ENCODE peak calls at places on chromosomes 3 and 15, in ten cellular contexts. G is left lung, Q is brain microvascular endothelial cell, H is tibial nerve, Y is upper lobe of right lung, V is H9, X is DND-41, D is ovary, A is fibroblast of lung, E is transverse colon. F is an unnamed sample.
A peak's percentile ranks its signal among the peaks of the same experiment; 100 is the strongest.

GRCh38 chr3:78857494-78858111 is 910.2 kb downstream of the ROBO1 start:
- DNase-seq in G (no peak), Q (no peak), H (no peak), Y (no peak), V (no peak), X (no peak), D (no peak), A (no peak), E (no peak), F (no peak)

GRCh38 chr15:90822204-90822955 is 46.0 kb upstream of the FURIN start:
- DNase-seq in G (no peak), Q (no peak), H (no peak), Y (no peak), V (no peak), X (no peak), D (no peak), A (no peak), E (no peak), F (no peak)

GRCh38 chr3:110562621-110563020 is 509.0 kb upstream of the NECTIN3 start:
- DNase-seq in G (no peak), Q (peak; percentile 6), H (no peak), Y (no peak), V (no peak), X (no peak), D (no peak), A (no peak), E (no peak), F (no peak)

GRCh38 chr3:50089603-50089945 is 855 bp downstream of the RBM5 start:
- DNase-seq in G (no peak), Q (peak; percentile 53), H (peak; percentile 17), Y (no peak), V (no peak), X (no peak), D (no peak), A (peak; percentile 28), E (no peak), F (no peak)

GRCh38 chr3:81723732-81724313 is 37.6 kb downstream of the GBE1 start:
- DNase-seq in G (no peak), Q (peak; percentile 68), H (no peak), Y (no peak), V (no peak), X (no peak), D (no peak), A (peak; percentile 48), E (no peak), F (no peak)

GRCh38 chr3:48565591-48566400 is 2.2 kb upstream of the UCN2 start:
- DNase-seq in G (no peak), Q (peak; percentile 56), H (no peak), Y (no peak), V (no peak), X (no peak), D (no peak), A (peak; percentile 73), E (no peak), F (no peak)

GRCh38 chr3:133573629-133574194 is at the start of gene CDV3:
- DNase-seq in G (no peak), Q (no peak), H (peak; percentile 14), Y (no peak), V (no peak), X (no peak), D (no peak), A (no peak), E (no peak), F (no peak)

GRCh38 chr15:51759557-51760070 is 8.2 kb downstream of the TMOD2 start:
- DNase-seq in G (peak; percentile 76), Q (peak; percentile 91), H (no peak), Y (peak; percentile 67), V (peak; percentile 48), X (no peak), D (peak; percentile 66), A (peak; percentile 97), E (peak; percentile 41), F (peak; percentile 83)

GRCh38 chr15:58462547-58462946 is 30.8 kb downstream of the LIPC start:
- DNase-seq in G (peak; percentile 64), Q (no peak), H (no peak), Y (no peak), V (peak; percentile 49), X (no peak), D (no peak), A (no peak), E (peak; percentile 66), F (no peak)

GRCh38 chr3:18501679-18502343 is 76.7 kb upstream of the SATB1 start:
- DNase-seq in G (no peak), Q (no peak), H (no peak), Y (no peak), V (no peak), X (no peak), D (no peak), A (no peak), E (no peak), F (no peak)

GRCh38 chr15:52624262-52624661 is 54.9 kb downstream of the ATOSA start:
- DNase-seq in G (no peak), Q (no peak), H (no peak), Y (no peak), V (no peak), X (no peak), D (no peak), A (no peak), E (no peak), F (no peak)

GRCh38 chr3:171679011-171679492 is 131.2 kb downstream of the PLD1 start:
- DNase-seq in G (no peak), Q (no peak), H (no peak), Y (no peak), V (no peak), X (no peak), D (no peak), A (no peak), E (peak; percentile 45), F (no peak)

GRCh38 chr3:171676600-171677175 is 133.6 kb downstream of the PLD1 start:
- DNase-seq in G (no peak), Q (no peak), H (no peak), Y (no peak), V (no peak), X (no peak), D (no peak), A (no peak), E (peak; percentile 87), F (no peak)

GRCh38 chr3:171680690-171681416 is 129.4 kb downstream of the PLD1 start:
- DNase-seq in G (no peak), Q (no peak), H (no peak), Y (no peak), V (no peak), X (no peak), D (no peak), A (no peak), E (no peak), F (no peak)

GRCh38 chr3:171673951-171674350 is 136.3 kb downstream of the PLD1 start:
- DNase-seq in G (no peak), Q (no peak), H (no peak), Y (no peak), V (no peak), X (no peak), D (no peak), A (no peak), E (no peak), F (no peak)

GRCh38 chr3:171677706-171678105 is 132.6 kb downstream of the PLD1 start:
- DNase-seq in G (no peak), Q (no peak), H (no peak), Y (no peak), V (no peak), X (no peak), D (no peak), A (no peak), E (no peak), F (no peak)
- TF ChIP-seq CTCF in G (no peak), Q (no peak), H (no peak), Y (no peak), V (no peak), X (no peak), D (no peak), A (no peak), E (no peak), F (no peak)

GRCh38 chr3:184262166-184262926 is 993 bp upstream of the CAMK2N2 start:
- DNase-seq in G (no peak), Q (no peak), H (no peak), Y (no peak), V (peak; percentile 38), X (no peak), D (no peak), A (no peak), E (no peak), F (no peak)

GRCh38 chr3:184259878-184260570 is 1.3 kb downstream of the CAMK2N2 start:
- DNase-seq in G (no peak), Q (peak; percentile 20), H (no peak), Y (no peak), V (no peak), X (no peak), D (peak; percentile 38), A (peak; percentile 13), E (peak; percentile 19), F (no peak)

GRCh38 chr3:184261270-184262165 is at the start of gene CAMK2N2:
- DNase-seq in G (peak; percentile 60), Q (peak; percentile 31), H (no peak), Y (peak; percentile 76), V (peak; percentile 95), X (peak; percentile 88), D (no peak), A (peak; percentile 38), E (peak; percentile 50), F (no peak)

GRCh38 chr3:184259396-184259877 is 1.9 kb downstream of the CAMK2N2 start:
- DNase-seq in G (no peak), Q (no peak), H (no peak), Y (no peak), V (no peak), X (no peak), D (no peak), A (no peak), E (no peak), F (no peak)

GRCh38 chr3:184260571-184261269 is 633 bp downstream of the CAMK2N2 start:
- DNase-seq in G (no peak), Q (no peak), H (no peak), Y (no peak), V (no peak), X (no peak), D (no peak), A (no peak), E (no peak), F (no peak)
- H3K27me3 ChIP-seq in G (peaks cover 22% of the 10 kb centered on the region), Q (peaks cover 1% of the 10 kb centered on the region), H (peaks cover 69% of the 10 kb centered on the region), Y (peaks cover 66% of the 10 kb centered on the region), V (peaks cover 14% of the 10 kb centered on the region), X (no peaks in the 10 kb centered on the region), D (peaks cover 5% of the 10 kb centered on the region), A (peaks cover 32% of the 10 kb centered on the region), E (peaks cover 75% of the 10 kb centered on the region), F (peaks cover 11% of the 10 kb centered on the region)

DNA sequence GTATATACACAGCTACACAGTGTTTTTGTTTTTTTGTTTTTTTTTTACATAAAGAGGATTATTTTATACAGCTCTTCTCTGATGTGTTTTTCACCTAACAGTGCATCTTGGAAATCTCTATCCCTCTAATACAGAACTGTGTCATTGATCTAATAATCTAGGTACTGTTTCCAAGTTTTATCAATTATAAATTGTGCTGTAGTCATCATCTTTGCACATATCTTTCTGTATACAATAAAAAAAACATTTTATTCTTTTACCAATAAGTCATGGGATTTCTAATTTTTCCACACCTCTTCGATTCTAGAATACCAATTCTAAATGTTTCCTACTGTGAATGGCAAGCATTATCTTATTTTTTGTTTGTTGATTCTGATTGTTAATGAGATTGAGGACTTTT is 1.7 kb upstream of the PLSCR2 start:
- DNase-seq in G (no peak), Q (no peak), H (no peak), Y (no peak), V (no peak), X (no peak), D (no peak), A (no peak), E (no peak), F (no peak)
- TF ChIP-seq CTCF in G (no peak), Q (no peak), H (no peak), Y (no peak), V (no peak), X (no peak), D (no peak), A (no peak), E (no peak), F (no peak)

GRCh38 chr3:131821376-131821775 is 213.4 kb downstream of the CPNE4 start:
- DNase-seq in G (no peak), Q (no peak), H (no peak), Y (no peak), V (no peak), X (no peak), D (no peak), A (no peak), E (no peak), F (no peak)
- H3K27me3 ChIP-seq in G (no peaks in the 10 kb centered on the region), Q (no peaks in the 10 kb centered on the region), H (no peaks in the 10 kb centered on the region), Y (no peaks in the 10 kb centered on the region), V (no peaks in the 10 kb centered on the region), X (peaks cover 4% of the 10 kb centered on the region), D (no peaks in the 10 kb centered on the region), A (no peaks in the 10 kb centered on the region), E (no peaks in the 10 kb centered on the region), F (no peaks in the 10 kb centered on the region)

F was measured in BJ.